ENCODE peak calls at places on chromosomes 12 and 14, in four cellular contexts. F, P, R and J are unnamed samples.

GRCh38 chr12:88472775-88473174 is 107.5 kb downstream of the KITLG start:
- DNase-seq in R (no peak), F (no peak), P (no peak), J (no peak)

GRCh38 chr14:28294834-28295440 is 471.6 kb upstream of the FOXG1 start:
- DNase-seq in R (peak), P (no peak), F (no peak), J (peak)

GRCh38 chr12:108004368-108004767 is 124.7 kb upstream of the WSCD2 start:
- DNase-seq in F (no peak), P (no peak), R (peak), J (no peak)

GRCh38 chr14:86423212-86423611 is 893.3 kb downstream of the FLRT2 start:
- DNase-seq in F (no peak), P (no peak), R (no peak), J (no peak)

GRCh38 chr12:131436922-131437705 is 273.8 kb upstream of the SFSWAP start:
- DNase-seq in F (no peak), P (no peak), R (no peak), J (no peak)

GRCh38 chr12:93442411-93443340 is 929 bp upstream of the UBE2N start:
- DNase-seq in F (no peak), R (peak), P (no peak), J (no peak)

GRCh38 chr14:46985529-46986137 is 334.1 kb upstream of the RPL10L start:
- DNase-seq in R (no peak), F (no peak), P (no peak), J (no peak)

GRCh38 chr14:59583755-59584154 is 7.1 kb upstream of the CCDC175 start:
- DNase-seq in P (no peak), R (no peak), F (no peak), J (peak)

GRCh38 chr14:66434464-66434863 is 51.7 kb upstream of the CCDC196 start:
- DNase-seq in R (no peak), P (no peak), F (no peak), J (no peak)

GRCh38 chr14:56099081-56099797 is 19.0 kb upstream of the PELI2 start:
- DNase-seq in F (no peak), R (peak), P (no peak), J (no peak)

GRCh38 chr12:6278439-6279255 is 31.8 kb upstream of the PLEKHG6 start:
- DNase-seq in F (no peak), R (peak), P (peak), J (no peak)

GRCh38 chr14:38217538-38217937 is 9.8 kb downstream of the SSTR1 start:
- DNase-seq in F (no peak), P (no peak), R (no peak), J (no peak)

GRCh38 chr14:75995372-75996041 is 9.9 kb downstream of the IFT43 start:
- DNase-seq in F (peak), P (no peak), R (no peak), J (no peak)

GRCh38 chr14:70585221-70585620 is 15.2 kb downstream of the MED6 start:
- DNase-seq in R (peak), F (no peak), P (no peak), J (no peak)

GRCh38 chr14:101903111-101903561 is 61.2 kb upstream of the DYNC1H1 start:
- DNase-seq in P (no peak), F (no peak), R (no peak), J (no peak)

GRCh38 chr14:21054123-21054767 is 3.4 kb upstream of the RNASE8 start:
- DNase-seq in F (no peak), R (no peak), P (no peak), J (no peak)

GRCh38 chr14:55458800-55459577 is 18.6 kb upstream of the TBPL2 start:
- DNase-seq in P (no peak), F (no peak), R (no peak), J (no peak)

GRCh38 chr14:80973918-80974317 is 18.5 kb downstream of the TSHR start:
- DNase-seq in R (no peak), P (no peak), F (no peak), J (no peak)

GRCh38 chr14:20493634-20494033 is 11.7 kb upstream of the RNASE10 start:
- DNase-seq in P (no peak), F (no peak), R (no peak), J (no peak)

GRCh38 chr12:113850309-113851056 is 115.6 kb downstream of the RBM19 start:
- DNase-seq in R (no peak), P (no peak), F (no peak), J (no peak)